ENCODE peak calls at places on chromosomes 4 and X, in four cellular contexts. I is mesenchymal stem cell, J is trophoblast cell, C is IMR-90. S is an unnamed sample.

GRCh38 chrX:88613338-88613737 is 133.7 kb upstream of the CPXCR1 start:
- DNase-seq in I (peak), J (no peak), C (no peak), S (no peak)

GRCh38 chr4:89836897-89837384 is at the start of gene SNCA:
- DNase-seq in I (peak), J (peak), C (peak), S (peak)

GRCh38 chr4:125338814-125339213 is 24.1 kb downstream of the FAT4 start:
- DNase-seq in I (no peak), J (no peak), C (no peak), S (no peak)

GRCh38 chrX:71098302-71098701 is 2.7 kb downstream of the FOXO4 start:
- DNase-seq in I (peak), J (peak), C (peak), S (no peak)

GRCh38 chrX:29535212-29536162 is 679.9 kb upstream of the MAGEB2 start:
- DNase-seq in I (peak), J (no peak), C (peak), S (no peak)

GRCh38 chr4:185358514-185359433 is 37.0 kb downstream of the LRP2BP start:
- DNase-seq in I (peak), J (peak), C (peak), S (no peak)

GRCh38 chrX:124414281-124414680 is 67.9 kb downstream of the SH2D1A start:
- DNase-seq in I (no peak), J (no peak), C (no peak), S (no peak)

GRCh38 chr4:122747883-122748282 is 15.4 kb downstream of the BBS12 start:
- DNase-seq in I (peak), J (no peak), C (peak), S (no peak)

GRCh38 chr4:84814100-84814750 is 152.3 kb downstream of the WDFY3 start:
- DNase-seq in I (peak), J (peak), C (peak), S (no peak)

GRCh38 chr4:829761-830655 is 4.1 kb upstream of the CPLX1 start:
- DNase-seq in I (no peak), J (no peak), C (no peak), S (no peak)
- H2AK5ac ChIP-seq in I (no peak), J (no peak), C (no peak), S (no peak)

GRCh38 chr4:153792007-153792892 is 3.4 kb upstream of the SFRP2 start:
- DNase-seq in I (peak), J (no peak), C (no peak), S (peak)
- H2AK5ac ChIP-seq in I (no peak), J (no peak), C (no peak), S (peak)

GRCh38 chr4:6639137-6639680 is 1.3 kb upstream of the MRFAP1 start:
- DNase-seq in I (no peak), J (no peak), C (no peak), S (no peak)

GRCh38 chr4:6643141-6643847 is 2.8 kb downstream of the MRFAP1 start:
- DNase-seq in I (no peak), J (no peak), C (no peak), S (no peak)

GRCh38 chr4:6641971-6642320 is 1.5 kb downstream of the MRFAP1 start:
- DNase-seq in I (no peak), J (no peak), C (peak), S (no peak)

GRCh38 chr4:6641164-6641970 is 882 bp downstream of the MRFAP1 start:
- DNase-seq in I (peak), J (no peak), C (peak), S (no peak)

GRCh38 chr4:6640292-6641163 is at the start of gene MRFAP1:
- DNase-seq in I (peak), J (peak), C (peak), S (peak)
- H2AK5ac ChIP-seq in I (no peak), J (peak), C (peak), S (no peak)

GRCh38 chrX:41002021-41002420 is 83.2 kb upstream of the USP9X start:
- DNase-seq in I (no peak), J (no peak), C (no peak), S (no peak)

GRCh38 chrX:40996886-40997530 is 88.2 kb upstream of the USP9X start:
- DNase-seq in I (peak), J (peak), C (peak), S (no peak)

GRCh38 chrX:41003501-41004286 is 81.6 kb upstream of the USP9X start:
- DNase-seq in I (no peak), J (no peak), C (no peak), S (no peak)

GRCh38 chrX:41001327-41001726 is 83.9 kb upstream of the USP9X start:
- DNase-seq in I (no peak), J (no peak), C (no peak), S (no peak)

GRCh38 chrX:40998123-40998522 is 87.1 kb upstream of the USP9X start:
- DNase-seq in I (no peak), J (no peak), C (no peak), S (no peak)
- H2AK5ac ChIP-seq in I (no peak), J (no peak), C (no peak), S (peak)

GRCh38 chr4:163165217-163166017 is 1.3 kb downstream of the NAF1 start:
- DNase-seq in I (peak), J (no peak), C (peak), S (no peak)

GRCh38 chr4:163164110-163164509 is 2.6 kb downstream of the NAF1 start:
- DNase-seq in I (no peak), J (no peak), C (no peak), S (no peak)

GRCh38 chr4:163167333-163167626 is 590 bp upstream of the NAF1 start:
- DNase-seq in I (no peak), J (no peak), C (peak), S (no peak)

GRCh38 chr4:163164591-163164990 is 2.1 kb downstream of the NAF1 start:
- DNase-seq in I (peak), J (peak), C (no peak), S (no peak)

GRCh38 chr4:163166041-163166579 is 580 bp downstream of the NAF1 start:
- DNase-seq in I (peak), J (peak), C (peak), S (no peak)
- H2AK5ac ChIP-seq in I (no peak), J (no peak), C (no peak), S (no peak)

DNA sequence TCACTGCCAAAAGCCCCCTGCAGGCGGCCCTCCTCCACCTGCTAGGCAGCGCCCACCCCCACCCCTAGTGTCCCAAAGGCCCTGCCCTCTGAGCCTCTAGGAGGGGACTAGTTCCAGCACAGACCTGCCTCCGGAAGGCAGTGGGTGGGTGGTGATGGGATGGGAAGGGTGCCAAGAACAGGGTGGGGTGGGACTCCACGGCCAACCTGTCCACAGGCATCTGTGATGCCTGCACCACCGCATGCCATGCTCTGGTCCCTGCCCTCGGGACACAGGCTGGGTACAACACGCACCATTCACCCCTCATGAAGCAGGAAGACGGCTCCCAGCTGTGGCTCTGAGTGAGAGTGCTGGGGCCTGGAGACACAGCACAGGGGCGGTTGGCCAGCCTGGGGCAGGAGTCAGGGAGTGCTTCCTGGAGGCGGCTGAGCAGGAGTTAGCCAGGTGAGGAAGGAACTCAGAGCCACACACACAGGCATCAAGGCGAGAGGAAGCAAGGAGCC is 243.1 kb upstream of the PSAPL1 start:
- DNase-seq in I (no peak), J (no peak), C (no peak), S (no peak)
- H2AK5ac ChIP-seq in I (no peak), J (no peak), C (no peak), S (no peak)

DNA sequence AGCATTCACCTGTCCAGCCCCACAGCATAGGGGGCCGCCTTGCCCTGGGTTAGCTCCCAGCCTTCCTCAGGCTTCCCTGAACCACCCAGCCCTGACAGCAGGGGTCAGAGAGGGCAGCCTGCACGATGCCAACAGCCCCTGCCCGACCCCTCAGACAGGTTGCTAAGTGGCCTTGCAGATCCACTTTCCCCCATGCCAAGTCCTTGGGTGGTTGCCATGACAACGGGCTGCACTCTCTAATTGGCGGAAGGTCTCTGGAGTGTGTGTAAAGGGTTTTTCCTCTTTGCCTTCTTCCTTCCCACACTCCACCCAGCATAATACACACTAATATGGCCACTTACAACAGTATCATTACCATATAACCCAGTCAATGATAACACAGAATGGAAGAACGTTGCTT is 99.6 kb upstream of the AFAP1 start:
- DNase-seq in I (no peak), J (no peak), C (no peak), S (no peak)
- H2AK5ac ChIP-seq in I (no peak), J (no peak), C (no peak), S (no peak)

S was measured in H1.